ENCODE peak calls at places on chromosomes 5 and 9, in seven cellular contexts. M is SW 1271; A is naive B cell; Z is dorsolateral prefrontal cortex; U is HTR-8/SVneo; V is stimulated activated CD8-positive, alpha-beta memory T cell treated with anti-CD3 and anti-CD28 coated beads, Interleukin-2, amount 100 ng/mL, for 48 hours; X is head of caudate nucleus. E is an unnamed sample.

GRCh38 chr9:91857291-91857781 is 92.7 kb downstream of the ROR2 start:
- DNase-seq in Z (no peak), V (no peak), U (no peak), M (no peak), A (no peak), X (no peak), E (no peak)

GRCh38 chr5:151156732-151157402 is 712 bp downstream of the ANXA6 start:
- DNase-seq in M (peak), V (no peak), X (no peak), Z (no peak), U (no peak), A (peak), E (no peak)

GRCh38 chr9:36575411-36575882 is 2.8 kb downstream of the MELK start:
- DNase-seq in A (no peak), V (no peak), X (no peak), M (no peak), Z (no peak), U (no peak), E (no peak)

GRCh38 chr5:44770936-44771717 is 37.6 kb upstream of the MRPS30 start:
- DNase-seq in M (no peak), V (no peak), U (no peak), Z (no peak), X (no peak), A (no peak), E (no peak)

GRCh38 chr5:125227333-125228075 is 481.1 kb upstream of the ZNF608 start:
- DNase-seq in U (peak), A (no peak), Z (no peak), V (no peak), M (no peak), X (no peak), E (no peak)

GRCh38 chr5:122723606-122724352 is 51.1 kb upstream of the SNX2 start:
- DNase-seq in A (peak), Z (no peak), U (no peak), X (no peak), M (no peak), V (no peak), E (no peak)

GRCh38 chr9:6787793-6788174 is 30.0 kb downstream of the KDM4C start:
- DNase-seq in A (no peak), X (no peak), V (no peak), U (no peak), M (no peak), Z (no peak), E (no peak)

GRCh38 chr5:139711067-139711851 is 63.1 kb downstream of the CXXC5 start:
- DNase-seq in X (peak), Z (peak), A (peak), M (peak), V (peak), U (peak), E (no peak)

GRCh38 chr5:134784946-134785620 is 26.5 kb downstream of the DDX46 start:
- DNase-seq in M (no peak), V (no peak), U (no peak), A (no peak), X (no peak), Z (no peak), E (no peak)

GRCh38 chr5:103254921-103255320 is 3.6 kb upstream of the MACIR start:
- DNase-seq in V (no peak), X (no peak), A (no peak), U (no peak), Z (no peak), M (no peak), E (no peak)

GRCh38 chr5:90709323-90710148 is 150.9 kb downstream of the ADGRV1 start:
- DNase-seq in X (no peak), A (no peak), Z (no peak), U (peak), M (peak), V (no peak), E (peak)

GRCh38 chr5:145838276-145838675 is 3.1 kb upstream of the PRELID2 start:
- DNase-seq in X (no peak), A (no peak), U (no peak), V (no peak), M (no peak), Z (no peak), E (no peak)

GRCh38 chr5:139862803-139863202 is 67.2 kb downstream of the PSD2 start:
- DNase-seq in V (no peak), U (no peak), Z (no peak), A (no peak), M (no peak), X (no peak), E (no peak)

GRCh38 chr9:35357116-35357515 is 132.8 kb upstream of the RUSC2 start:
- DNase-seq in X (no peak), M (no peak), A (no peak), Z (no peak), U (no peak), V (no peak), E (no peak)

GRCh38 chr9:134629061-134629585 is 12.5 kb upstream of the COL5A1 start:
- DNase-seq in Z (peak), X (no peak), U (no peak), A (no peak), V (no peak), M (no peak), E (no peak)

GRCh38 chr5:60228676-60229075 is 335.1 kb upstream of the PDE4D start:
- DNase-seq in A (no peak), X (no peak), V (no peak), M (no peak), U (no peak), Z (no peak), E (no peak)

E was measured in substantia nigra.